ENCODE peak calls at places on chromosomes 2 and 18, in four cellular contexts. One of them, this sample, is unnamed.

GRCh38 chr2:101931402-101931801 is 60.4 kb upstream of the IL1R2 start:
- DNase-seq in KG1: no peak
- DNase-seq in right lobe of liver: no peak
- DNase-seq in EL: no peak
- DNase-seq in this sample: no peak

GRCh38 chr2:188285774-188286173 is 5.9 kb upstream of the GULP1 start:
- DNase-seq in KG1: no peak
- DNase-seq in right lobe of liver: no peak
- DNase-seq in EL: no peak
- DNase-seq in this sample: no peak

GRCh38 chr2:120344214-120344990 is 1.5 kb upstream of the INHBB start:
- DNase-seq in right lobe of liver: no peak
- DNase-seq in KG1: no peak
- DNase-seq in EL: peak; percentile 63
- DNase-seq in this sample: no peak

GRCh38 chr2:144630459-144631215 is 110.7 kb upstream of the ZEB2 start:
- DNase-seq in EL: peak; percentile 3
- DNase-seq in KG1: no peak
- DNase-seq in right lobe of liver: no peak
- DNase-seq in this sample: peak; percentile 98

GRCh38 chr2:205545971-205546370 is 136.3 kb upstream of the NRP2 start:
- DNase-seq in right lobe of liver: no peak
- DNase-seq in KG1: no peak
- DNase-seq in EL: no peak
- DNase-seq in this sample: no peak

GRCh38 chr2:75481041-75481836 is 79.5 kb downstream of the EVA1A start:
- DNase-seq in right lobe of liver: no peak
- DNase-seq in KG1: no peak
- DNase-seq in EL: peak; percentile 30
- DNase-seq in this sample: peak; percentile 17

GRCh38 chr2:25115902-25116301 is 52.5 kb downstream of the POMC start:
- DNase-seq in KG1: no peak
- DNase-seq in right lobe of liver: no peak
- DNase-seq in EL: peak; percentile 28
- DNase-seq in this sample: no peak

GRCh38 chr2:45272549-45273245 is 263.4 kb upstream of the SIX2 start:
- DNase-seq in right lobe of liver: no peak
- DNase-seq in EL: no peak
- DNase-seq in KG1: no peak
- DNase-seq in this sample: no peak

GRCh38 chr18:57397440-57397839 is 37.7 kb upstream of the ONECUT2 start:
- DNase-seq in EL: peak; percentile 76
- DNase-seq in right lobe of liver: no peak
- DNase-seq in KG1: no peak
- DNase-seq in this sample: peak; percentile 92

GRCh38 chr18:36350839-36351474 is 53.4 kb downstream of the FHOD3 start:
- DNase-seq in KG1: no peak
- DNase-seq in right lobe of liver: no peak
- DNase-seq in EL: no peak
- DNase-seq in this sample: peak; percentile 58

GRCh38 chr2:70086838-70087702 is at the start of gene PCBP1:
- DNase-seq in KG1: peak; percentile 88
- DNase-seq in EL: peak; percentile 92
- DNase-seq in right lobe of liver: peak; percentile 96
- DNase-seq in this sample: peak; percentile 92

GRCh38 chr18:61860302-61860701 is 32.5 kb downstream of the RNF152 start:
- DNase-seq in KG1: no peak
- DNase-seq in EL: no peak
- DNase-seq in right lobe of liver: no peak
- DNase-seq in this sample: no peak

GRCh38 chr18:76554788-76555187 is 59.7 kb upstream of the ZNF516 start:
- DNase-seq in right lobe of liver: no peak
- DNase-seq in EL: no peak
- DNase-seq in KG1: no peak
- DNase-seq in this sample: no peak

GRCh38 chr18:12597775-12598174 is 60.1 kb downstream of the SPIRE1 start:
- DNase-seq in EL: peak; percentile 97
- DNase-seq in right lobe of liver: no peak
- DNase-seq in KG1: no peak
- DNase-seq in this sample: peak; percentile 91

GRCh38 chr2:168233726-168234406 is 13.5 kb downstream of the STK39 start:
- DNase-seq in right lobe of liver: no peak
- DNase-seq in EL: no peak
- DNase-seq in KG1: no peak
- DNase-seq in this sample: no peak

GRCh38 chr2:24749069-24749691 is 44.0 kb downstream of the PTRHD1 start:
- DNase-seq in EL: no peak
- DNase-seq in right lobe of liver: no peak
- DNase-seq in KG1: no peak
- DNase-seq in this sample: no peak

GRCh38 chr2:191869178-191869577 is 22.3 kb upstream of the CAVIN2 start:
- DNase-seq in EL: peak; percentile 47
- DNase-seq in right lobe of liver: no peak
- DNase-seq in KG1: no peak
- DNase-seq in this sample: peak; percentile 57

GRCh38 chr18:36610258-36610657 is 218.5 kb downstream of the TPGS2 start:
- DNase-seq in right lobe of liver: no peak
- DNase-seq in EL: no peak
- DNase-seq in KG1: no peak
- DNase-seq in this sample: no peak

GRCh38 chr2:1748741-1749488 is 4.6 kb upstream of the PXDN start:
- DNase-seq in right lobe of liver: no peak
- DNase-seq in EL: peak; percentile 47
- DNase-seq in KG1: no peak
- DNase-seq in this sample: peak; percentile 36

GRCh38 chr18:21241224-21242131 is 554 bp upstream of the GREB1L start:
- DNase-seq in KG1: no peak
- DNase-seq in EL: peak; percentile 52
- DNase-seq in right lobe of liver: peak; percentile 92
- DNase-seq in this sample: no peak

GRCh38 chr18:8988262-8988871 is 114.1 kb upstream of the NDUFV2 start:
- DNase-seq in right lobe of liver: no peak
- DNase-seq in EL: peak; percentile 65
- DNase-seq in KG1: peak; percentile 12
- DNase-seq in this sample: peak; percentile 68

GRCh38 chr2:205700331-205701132 is 18.2 kb downstream of the NRP2 start:
- DNase-seq in EL: peak; percentile 85
- DNase-seq in right lobe of liver: no peak
- DNase-seq in KG1: no peak
- DNase-seq in this sample: peak; percentile 95

GRCh38 chr2:159362816-159363251 is 76.3 kb upstream of the WDSUB1 start:
- DNase-seq in right lobe of liver: no peak
- DNase-seq in KG1: no peak
- DNase-seq in EL: peak; percentile 9
- DNase-seq in this sample: peak; percentile 94

GRCh38 chr2:230660294-230661060 is 52.2 kb upstream of the CAB39 start:
- DNase-seq in right lobe of liver: no peak
- DNase-seq in EL: no peak
- DNase-seq in KG1: peak; percentile 73
- DNase-seq in this sample: no peak

GRCh38 chr2:105926960-105927678 is 182.4 kb downstream of the NCK2 start:
- DNase-seq in EL: no peak
- DNase-seq in KG1: no peak
- DNase-seq in right lobe of liver: no peak
- DNase-seq in this sample: no peak

GRCh38 chr18:27839141-27839540 is 337.8 kb downstream of the CDH2 start:
- DNase-seq in right lobe of liver: no peak
- DNase-seq in KG1: no peak
- DNase-seq in EL: peak; percentile 95
- DNase-seq in this sample: peak; percentile 95

GRCh38 chr2:235949567-235950472 is 218.4 kb downstream of the GBX2 start:
- DNase-seq in right lobe of liver: no peak
- DNase-seq in KG1: no peak
- DNase-seq in EL: no peak
- DNase-seq in this sample: no peak

GRCh38 chr18:76131738-76132137 is 363.3 kb downstream of the ZNF516 start:
- DNase-seq in EL: peak; percentile 3
- DNase-seq in KG1: no peak
- DNase-seq in right lobe of liver: no peak
- DNase-seq in this sample: peak; percentile 13

GRCh38 chr2:237486819-237487448 is at the start of gene MLPH:
- DNase-seq in KG1: no peak
- DNase-seq in EL: peak; percentile 62
- DNase-seq in right lobe of liver: peak; percentile 88
- DNase-seq in this sample: peak; percentile 59

GRCh38 chr2:70988151-70988550 is 6.5 kb downstream of the TEX261 start:
- DNase-seq in right lobe of liver: no peak
- DNase-seq in EL: no peak
- DNase-seq in KG1: no peak
- DNase-seq in this sample: no peak

GRCh38 chr18:31042068-31042390 is 513 bp downstream of the DSC3 start:
- DNase-seq in KG1: no peak
- DNase-seq in EL: no peak
- DNase-seq in right lobe of liver: no peak
- DNase-seq in this sample: no peak

GRCh38 chr2:65700004-65700651 is 267.7 kb upstream of the SPRED2 start:
- DNase-seq in EL: no peak
- DNase-seq in right lobe of liver: no peak
- DNase-seq in KG1: no peak
- DNase-seq in this sample: no peak